ENCODE peak calls at places on chromosomes 11 and 22, in seven cellular contexts. One of them, this sample, is unnamed.

GRCh38 chr22:42820075-42820763 is 36.9 kb downstream of the ARFGAP3 start:
- DNase-seq in CD4-positive, alpha-beta memory T cell: no peak
- DNase-seq in tibial nerve: no peak
- DNase-seq in uterus: no peak
- DNase-seq in fibroblast of lung: peak
- DNase-seq in Panc1: no peak
- DNase-seq in cardiac muscle cell: peak
- DNase-seq in this sample: no peak

GRCh38 chr11:9060700-9061111 is 30.7 kb downstream of the SCUBE2 start:
- DNase-seq in tibial nerve: no peak
- DNase-seq in fibroblast of lung: no peak
- DNase-seq in CD4-positive, alpha-beta memory T cell: no peak
- DNase-seq in cardiac muscle cell: no peak
- DNase-seq in uterus: no peak
- DNase-seq in Panc1: no peak
- DNase-seq in this sample: no peak

GRCh38 chr11:69540118-69541000 is 58.9 kb downstream of the LINC01488 start:
- DNase-seq in cardiac muscle cell: no peak
- DNase-seq in Panc1: no peak
- DNase-seq in CD4-positive, alpha-beta memory T cell: no peak
- DNase-seq in uterus: no peak
- DNase-seq in fibroblast of lung: no peak
- DNase-seq in tibial nerve: no peak
- DNase-seq in this sample: no peak

GRCh38 chr11:92154611-92155010 is 70.0 kb upstream of the FAT3 start:
- DNase-seq in Panc1: no peak
- DNase-seq in cardiac muscle cell: no peak
- DNase-seq in fibroblast of lung: no peak
- DNase-seq in CD4-positive, alpha-beta memory T cell: no peak
- DNase-seq in tibial nerve: no peak
- DNase-seq in uterus: no peak
- DNase-seq in this sample: no peak

GRCh38 chr22:46233231-46233630 is 16.9 kb downstream of the CDPF1 start:
- DNase-seq in uterus: no peak
- DNase-seq in Panc1: peak
- DNase-seq in CD4-positive, alpha-beta memory T cell: no peak
- DNase-seq in cardiac muscle cell: no peak
- DNase-seq in fibroblast of lung: peak
- DNase-seq in tibial nerve: no peak
- DNase-seq in this sample: peak

GRCh38 chr11:123228489-123229163 is 33.6 kb upstream of the CLMP start:
- DNase-seq in fibroblast of lung: peak
- DNase-seq in cardiac muscle cell: peak
- DNase-seq in CD4-positive, alpha-beta memory T cell: no peak
- DNase-seq in Panc1: no peak
- DNase-seq in uterus: no peak
- DNase-seq in tibial nerve: no peak
- DNase-seq in this sample: no peak

GRCh38 chr11:26946209-26946828 is 47.6 kb upstream of the FIBIN start:
- DNase-seq in CD4-positive, alpha-beta memory T cell: no peak
- DNase-seq in cardiac muscle cell: no peak
- DNase-seq in Panc1: no peak
- DNase-seq in uterus: no peak
- DNase-seq in tibial nerve: no peak
- DNase-seq in fibroblast of lung: peak
- DNase-seq in this sample: no peak

GRCh38 chr22:46297151-46297819 is 615 bp downstream of the GTSE1 start:
- DNase-seq in CD4-positive, alpha-beta memory T cell: no peak
- DNase-seq in cardiac muscle cell: peak
- DNase-seq in uterus: peak
- DNase-seq in Panc1: no peak
- DNase-seq in fibroblast of lung: peak
- DNase-seq in tibial nerve: no peak
- DNase-seq in this sample: no peak

GRCh38 chr11:124039557-124039956 is 1.6 kb downstream of the OR10G7 start:
- DNase-seq in cardiac muscle cell: no peak
- DNase-seq in tibial nerve: no peak
- DNase-seq in uterus: no peak
- DNase-seq in Panc1: no peak
- DNase-seq in CD4-positive, alpha-beta memory T cell: no peak
- DNase-seq in fibroblast of lung: no peak
- DNase-seq in this sample: no peak

GRCh38 chr11:69382131-69383128 is 88.5 kb downstream of the MYEOV start:
- DNase-seq in CD4-positive, alpha-beta memory T cell: no peak
- DNase-seq in fibroblast of lung: peak
- DNase-seq in tibial nerve: peak
- DNase-seq in Panc1: no peak
- DNase-seq in cardiac muscle cell: peak
- DNase-seq in uterus: no peak
- DNase-seq in this sample: no peak

GRCh38 chr22:48376428-48376827 is 1451.2 kb downstream of the BRD1 start:
- DNase-seq in Panc1: no peak
- DNase-seq in uterus: no peak
- DNase-seq in tibial nerve: no peak
- DNase-seq in fibroblast of lung: no peak
- DNase-seq in cardiac muscle cell: no peak
- DNase-seq in CD4-positive, alpha-beta memory T cell: no peak
- DNase-seq in this sample: no peak

GRCh38 chr11:86800076-86800955 is at the start of gene PRSS23:
- DNase-seq in fibroblast of lung: peak
- DNase-seq in Panc1: no peak
- DNase-seq in cardiac muscle cell: peak
- DNase-seq in uterus: peak
- DNase-seq in tibial nerve: peak
- DNase-seq in CD4-positive, alpha-beta memory T cell: no peak
- DNase-seq in this sample: peak

GRCh38 chr11:44754876-44755552 is 28.3 kb downstream of the TSPAN18 start:
- DNase-seq in cardiac muscle cell: no peak
- DNase-seq in Panc1: no peak
- DNase-seq in fibroblast of lung: no peak
- DNase-seq in CD4-positive, alpha-beta memory T cell: no peak
- DNase-seq in uterus: peak
- DNase-seq in tibial nerve: no peak
- DNase-seq in this sample: no peak

GRCh38 chr11:75767228-75767572 is 1.4 kb upstream of the DGAT2 start:
- DNase-seq in cardiac muscle cell: no peak
- DNase-seq in tibial nerve: no peak
- DNase-seq in CD4-positive, alpha-beta memory T cell: no peak
- DNase-seq in fibroblast of lung: no peak
- DNase-seq in uterus: no peak
- DNase-seq in Panc1: no peak
- DNase-seq in this sample: no peak

GRCh38 chr11:75766449-75767227 is 1.9 kb upstream of the DGAT2 start:
- DNase-seq in cardiac muscle cell: no peak
- DNase-seq in fibroblast of lung: no peak
- DNase-seq in tibial nerve: no peak
- DNase-seq in Panc1: no peak
- DNase-seq in uterus: no peak
- DNase-seq in CD4-positive, alpha-beta memory T cell: no peak
- DNase-seq in this sample: no peak

GRCh38 chr11:75767793-75768111 is 826 bp upstream of the DGAT2 start:
- DNase-seq in uterus: no peak
- DNase-seq in Panc1: no peak
- DNase-seq in cardiac muscle cell: no peak
- DNase-seq in CD4-positive, alpha-beta memory T cell: no peak
- DNase-seq in tibial nerve: no peak
- DNase-seq in fibroblast of lung: no peak
- DNase-seq in this sample: no peak

GRCh38 chr11:75768112-75768908 is at the start of gene DGAT2:
- DNase-seq in CD4-positive, alpha-beta memory T cell: peak
- DNase-seq in tibial nerve: peak
- DNase-seq in Panc1: peak
- DNase-seq in uterus: peak
- DNase-seq in cardiac muscle cell: peak
- DNase-seq in fibroblast of lung: peak
- DNase-seq in this sample: peak

GRCh38 chr11:75768909-75769771 is 562 bp downstream of the DGAT2 start:
- DNase-seq in CD4-positive, alpha-beta memory T cell: no peak
- DNase-seq in tibial nerve: no peak
- DNase-seq in Panc1: no peak
- DNase-seq in uterus: no peak
- DNase-seq in fibroblast of lung: no peak
- DNase-seq in cardiac muscle cell: no peak
- DNase-seq in this sample: no peak
- H3K27ac ChIP-seq in CD4-positive, alpha-beta memory T cell: no peak
- H3K27ac ChIP-seq in tibial nerve: peak
- H3K27ac ChIP-seq in Panc1: peak
- H3K27ac ChIP-seq in uterus: peak
- H3K27ac ChIP-seq in fibroblast of lung: no peak
- H3K27ac ChIP-seq in cardiac muscle cell: peak
- H3K27ac ChIP-seq in this sample: no peak

GRCh38 chr22:26485013-26485412 is 1.3 kb downstream of the SRRD start:
- DNase-seq in fibroblast of lung: peak
- DNase-seq in uterus: no peak
- DNase-seq in cardiac muscle cell: no peak
- DNase-seq in tibial nerve: no peak
- DNase-seq in Panc1: no peak
- DNase-seq in CD4-positive, alpha-beta memory T cell: no peak
- DNase-seq in this sample: no peak

GRCh38 chr22:26485991-26486390 is 2.3 kb downstream of the SRRD start:
- DNase-seq in cardiac muscle cell: no peak
- DNase-seq in Panc1: no peak
- DNase-seq in CD4-positive, alpha-beta memory T cell: no peak
- DNase-seq in tibial nerve: no peak
- DNase-seq in uterus: no peak
- DNase-seq in fibroblast of lung: no peak
- DNase-seq in this sample: no peak

GRCh38 chr22:26483043-26483438 is 542 bp downstream of the HPS4 start:
- DNase-seq in Panc1: no peak
- DNase-seq in tibial nerve: no peak
- DNase-seq in fibroblast of lung: peak
- DNase-seq in cardiac muscle cell: no peak
- DNase-seq in CD4-positive, alpha-beta memory T cell: no peak
- DNase-seq in uterus: no peak
- DNase-seq in this sample: no peak

GRCh38 chr22:26483439-26484359 is at the start of the genes HPS4 and SRRD:
- DNase-seq in uterus: peak
- DNase-seq in fibroblast of lung: peak
- DNase-seq in CD4-positive, alpha-beta memory T cell: peak
- DNase-seq in Panc1: no peak
- DNase-seq in tibial nerve: peak
- DNase-seq in cardiac muscle cell: peak
- DNase-seq in this sample: peak

DNA sequence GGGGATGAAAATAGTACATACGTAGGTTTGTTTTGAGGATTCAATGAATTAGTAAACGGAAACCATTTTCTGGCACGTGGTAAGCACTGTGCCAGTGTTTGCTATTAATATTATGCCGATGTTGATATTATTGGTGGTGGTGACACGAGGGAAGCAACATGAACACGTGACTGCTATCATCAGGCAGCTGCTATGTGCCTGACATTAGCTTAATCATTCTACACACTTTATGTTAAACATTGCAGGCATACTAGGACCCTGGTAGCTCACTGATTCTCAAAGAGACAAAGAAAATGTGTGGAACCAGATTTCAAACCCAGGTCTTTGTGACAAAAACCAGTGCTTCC is 656 bp downstream of the SRRD start:
- DNase-seq in uterus: no peak
- DNase-seq in fibroblast of lung: peak
- DNase-seq in tibial nerve: no peak
- DNase-seq in cardiac muscle cell: no peak
- DNase-seq in Panc1: no peak
- DNase-seq in CD4-positive, alpha-beta memory T cell: peak
- DNase-seq in this sample: no peak
- H3K27ac ChIP-seq in uterus: peak
- H3K27ac ChIP-seq in fibroblast of lung: peak
- H3K27ac ChIP-seq in tibial nerve: peak
- H3K27ac ChIP-seq in cardiac muscle cell: peak
- H3K27ac ChIP-seq in Panc1: peak
- H3K27ac ChIP-seq in CD4-positive, alpha-beta memory T cell: peak
- H3K27ac ChIP-seq in this sample: peak

GRCh38 chr11:94203070-94203469 is 74.4 kb downstream of the PANX1 start:
- DNase-seq in CD4-positive, alpha-beta memory T cell: no peak
- DNase-seq in uterus: no peak
- DNase-seq in fibroblast of lung: no peak
- DNase-seq in tibial nerve: no peak
- DNase-seq in cardiac muscle cell: no peak
- DNase-seq in Panc1: no peak
- DNase-seq in this sample: no peak

GRCh38 chr11:94198718-94199117 is 70.1 kb downstream of the PANX1 start:
- DNase-seq in fibroblast of lung: no peak
- DNase-seq in Panc1: no peak
- DNase-seq in tibial nerve: no peak
- DNase-seq in uterus: no peak
- DNase-seq in CD4-positive, alpha-beta memory T cell: no peak
- DNase-seq in cardiac muscle cell: no peak
- DNase-seq in this sample: no peak

GRCh38 chr11:94201004-94201465 is 72.4 kb downstream of the PANX1 start:
- DNase-seq in Panc1: no peak
- DNase-seq in tibial nerve: no peak
- DNase-seq in cardiac muscle cell: no peak
- DNase-seq in fibroblast of lung: peak
- DNase-seq in CD4-positive, alpha-beta memory T cell: no peak
- DNase-seq in uterus: no peak
- DNase-seq in this sample: no peak

GRCh38 chr11:94196363-94196762 is 67.7 kb downstream of the PANX1 start:
- DNase-seq in cardiac muscle cell: no peak
- DNase-seq in fibroblast of lung: peak
- DNase-seq in CD4-positive, alpha-beta memory T cell: no peak
- DNase-seq in tibial nerve: no peak
- DNase-seq in uterus: no peak
- DNase-seq in Panc1: no peak
- DNase-seq in this sample: no peak

GRCh38 chr11:94199367-94200130 is 70.9 kb downstream of the PANX1 start:
- DNase-seq in Panc1: no peak
- DNase-seq in CD4-positive, alpha-beta memory T cell: no peak
- DNase-seq in uterus: no peak
- DNase-seq in fibroblast of lung: peak
- DNase-seq in cardiac muscle cell: no peak
- DNase-seq in tibial nerve: no peak
- DNase-seq in this sample: no peak
- H3K27ac ChIP-seq in Panc1: no peak
- H3K27ac ChIP-seq in CD4-positive, alpha-beta memory T cell: no peak
- H3K27ac ChIP-seq in uterus: no peak
- H3K27ac ChIP-seq in fibroblast of lung: peak
- H3K27ac ChIP-seq in cardiac muscle cell: no peak
- H3K27ac ChIP-seq in tibial nerve: no peak
- H3K27ac ChIP-seq in this sample: no peak

DNA sequence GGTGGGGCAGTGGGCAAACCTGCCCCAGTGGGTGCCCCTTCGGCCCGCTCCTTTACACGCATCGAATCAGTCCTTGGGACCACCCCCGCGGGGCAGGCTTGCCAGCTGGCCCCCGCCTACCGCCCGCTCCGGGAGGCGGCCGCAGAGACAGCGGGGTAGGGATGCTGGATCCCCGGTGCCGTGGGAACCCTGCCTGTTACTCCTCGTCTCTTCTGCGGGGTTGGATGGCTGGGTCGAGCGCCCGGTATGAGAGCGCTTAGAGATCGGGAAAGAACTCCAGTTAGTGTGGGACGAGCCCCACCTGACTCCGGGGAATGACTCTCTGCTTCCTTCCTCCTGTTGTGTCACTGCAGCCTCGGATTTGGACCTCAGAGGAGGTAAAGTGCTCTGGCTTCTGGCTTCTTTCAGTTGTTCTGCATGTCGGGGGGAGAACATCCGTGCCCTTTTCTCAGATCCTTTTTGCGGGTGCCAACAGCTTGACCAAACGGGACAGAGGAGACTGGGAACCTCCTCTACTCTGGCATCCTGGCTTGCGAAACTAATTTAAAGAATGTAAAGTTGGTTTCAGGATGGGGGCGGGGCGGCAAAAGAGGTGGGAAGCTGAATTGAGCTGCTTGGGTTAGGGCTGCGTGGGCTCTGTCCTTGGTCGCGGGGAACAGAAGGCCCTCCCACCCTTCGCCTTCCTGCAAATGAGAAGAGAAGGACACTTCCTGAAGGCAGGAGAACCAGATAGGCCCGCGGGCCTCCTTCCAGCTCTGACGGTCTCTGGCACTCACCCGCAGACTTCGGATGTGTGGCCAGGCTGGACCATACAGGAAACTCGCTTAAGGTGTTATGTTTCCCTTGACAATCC is 915 bp downstream of the LAYN start:
- DNase-seq in fibroblast of lung: peak
- DNase-seq in CD4-positive, alpha-beta memory T cell: no peak
- DNase-seq in cardiac muscle cell: peak
- DNase-seq in uterus: peak
- DNase-seq in tibial nerve: no peak
- DNase-seq in Panc1: no peak
- DNase-seq in this sample: no peak
- H3K27ac ChIP-seq in fibroblast of lung: peak
- H3K27ac ChIP-seq in CD4-positive, alpha-beta memory T cell: no peak
- H3K27ac ChIP-seq in cardiac muscle cell: no peak
- H3K27ac ChIP-seq in uterus: peak
- H3K27ac ChIP-seq in tibial nerve: peak
- H3K27ac ChIP-seq in Panc1: no peak
- H3K27ac ChIP-seq in this sample: peak

This sample was measured in dorsolateral prefrontal cortex.